ENCODE peak calls at places on chromosomes 4 and X, in ten cellular contexts. T is WTC11, C is lung, V is AG09309, F is heart left ventricle, G is endothelial cell, M is tibial nerve, B is hepatocyte, K is IMR-90, L is A549. S is an unnamed sample.

GRCh38 chrX:124217289-124218251 is 114.9 kb upstream of the TEX13D start:
- DNase-seq in T (no peak), C (no peak), V (no peak), F (peak; percentile 20), G (peak; percentile 26), M (no peak), B (no peak), K (no peak), L (no peak), S (peak; percentile 5)

GRCh38 chrX:72314881-72315280 is 9.2 kb upstream of the CITED1 start:
- DNase-seq in T (no peak), C (no peak), V (no peak), F (no peak), G (no peak), M (no peak), B (no peak), K (no peak), L (no peak), S (no peak)

GRCh38 chrX:134894373-134894895 is 96.4 kb upstream of the SMIM10 start:
- DNase-seq in T (no peak), C (no peak), V (no peak), F (no peak), G (no peak), M (no peak), B (no peak), K (no peak), L (no peak), S (no peak)

GRCh38 chr4:6275898-6276563 is 6.4 kb downstream of the WFS1 start:
- DNase-seq in T (no peak), C (no peak), V (no peak), F (no peak), G (no peak), M (no peak), B (peak; percentile 71), K (no peak), L (no peak), S (no peak)

GRCh38 chrX:130539721-130540321 is 138.0 kb downstream of the RBMX2 start:
- DNase-seq in T (peak; percentile 51), C (peak; percentile 51), V (no peak), F (peak; percentile 21), G (peak; percentile 28), M (no peak), B (peak; percentile 54), K (peak; percentile 45), L (peak; percentile 25), S (peak; percentile 52)

GRCh38 chrX:150219374-150220185 is 143.5 kb upstream of the MAMLD1 start:
- DNase-seq in T (peak; percentile 15), C (no peak), V (no peak), F (no peak), G (no peak), M (no peak), B (no peak), K (peak; percentile 48), L (no peak), S (peak; percentile 4)

GRCh38 chrX:40170830-40171512 is 73.2 kb upstream of the BCOR start:
- DNase-seq in T (peak; percentile 23), C (no peak), V (no peak), F (no peak), G (no peak), M (no peak), B (peak; percentile 42), K (no peak), L (no peak), S (no peak)

GRCh38 chr4:93684571-93684970 is 144.0 kb upstream of the ATOH1 start:
- DNase-seq in T (no peak), C (no peak), V (no peak), F (no peak), G (no peak), M (no peak), B (no peak), K (no peak), L (no peak), S (no peak)

GRCh38 chrX:107118322-107119147 is at the start of gene RBM41:
- DNase-seq in T (peak; percentile 50), C (peak; percentile 70), V (peak; percentile 23), F (peak; percentile 74), G (peak; percentile 45), M (peak; percentile 61), B (peak; percentile 81), K (peak; percentile 67), L (peak; percentile 36), S (peak; percentile 62)

GRCh38 chr4:158172196-158172557 is 648 bp downstream of the GASK1B start:
- DNase-seq in T (no peak), C (no peak), V (no peak), F (no peak), G (no peak), M (no peak), B (no peak), K (peak; percentile 63), L (no peak), S (no peak)

GRCh38 chrX:145190801-145191389 is 56.4 kb upstream of the SPANXN1 start:
- DNase-seq in T (no peak), C (no peak), V (no peak), F (no peak), G (no peak), M (no peak), B (peak; percentile 7), K (no peak), L (no peak), S (no peak)

GRCh38 chr4:137510866-137511265 is 21.4 kb downstream of the PCDH18 start:
- DNase-seq in T (no peak), C (no peak), V (peak; percentile 82), F (no peak), G (no peak), M (no peak), B (peak; percentile 54), K (peak; percentile 96), L (no peak), S (no peak)

GRCh38 chr4:94934201-94934600 is 176.4 kb downstream of the BMPR1B start:
- DNase-seq in T (no peak), C (no peak), V (no peak), F (no peak), G (no peak), M (no peak), B (no peak), K (peak; percentile 69), L (no peak), S (no peak)

GRCh38 chr4:113976937-113977855 is 2.3 kb downstream of the ARSJ start:
- DNase-seq in T (no peak), C (no peak), V (no peak), F (no peak), G (no peak), M (no peak), B (no peak), K (peak; percentile 31), L (no peak), S (no peak)

GRCh38 chr4:102862016-102862415 is 6.8 kb upstream of the CISD2 start:
- DNase-seq in T (no peak), C (no peak), V (no peak), F (no peak), G (no peak), M (no peak), B (no peak), K (no peak), L (no peak), S (no peak)

GRCh38 chr4:98663226-98664006 is 5.0 kb upstream of the TSPAN5 start:
- DNase-seq in T (no peak), C (no peak), V (no peak), F (peak; percentile 23), G (peak; percentile 25), M (peak; percentile 15), B (no peak), K (no peak), L (no peak), S (peak; percentile 77)

GRCh38 chrX:7264399-7264798 is 116.4 kb upstream of the PUDP start:
- DNase-seq in T (no peak), C (no peak), V (no peak), F (no peak), G (no peak), M (no peak), B (no peak), K (no peak), L (no peak), S (peak; percentile 4)

GRCh38 chr4:12852338-12853307 is 631.5 kb downstream of the RAB28 start:
- DNase-seq in T (no peak), C (no peak), V (peak; percentile 28), F (no peak), G (peak; percentile 16), M (no peak), B (peak; percentile 83), K (peak; percentile 52), L (peak; percentile 23), S (peak; percentile 24)
- TF ChIP-seq CTCF in T (peak; percentile 31), C (peak; percentile 15), V (peak; percentile 46), F (peak; percentile 52), G (peak; percentile 60), M (peak; percentile 64), B (peak; percentile 76), K (peak; percentile 49), L (peak; percentile 64), S (no peak)

GRCh38 chr4:56626963-56627362 is 54.1 kb downstream of the HOPX start:
- DNase-seq in T (no peak), C (no peak), V (no peak), F (no peak), G (no peak), M (no peak), B (no peak), K (no peak), L (no peak), S (no peak)
- TF ChIP-seq CTCF in T (no peak), C (no peak), V (peak; percentile 12), F (no peak), G (no peak), M (no peak), B (no peak), K (no peak), L (no peak), S (no peak)

DNA sequence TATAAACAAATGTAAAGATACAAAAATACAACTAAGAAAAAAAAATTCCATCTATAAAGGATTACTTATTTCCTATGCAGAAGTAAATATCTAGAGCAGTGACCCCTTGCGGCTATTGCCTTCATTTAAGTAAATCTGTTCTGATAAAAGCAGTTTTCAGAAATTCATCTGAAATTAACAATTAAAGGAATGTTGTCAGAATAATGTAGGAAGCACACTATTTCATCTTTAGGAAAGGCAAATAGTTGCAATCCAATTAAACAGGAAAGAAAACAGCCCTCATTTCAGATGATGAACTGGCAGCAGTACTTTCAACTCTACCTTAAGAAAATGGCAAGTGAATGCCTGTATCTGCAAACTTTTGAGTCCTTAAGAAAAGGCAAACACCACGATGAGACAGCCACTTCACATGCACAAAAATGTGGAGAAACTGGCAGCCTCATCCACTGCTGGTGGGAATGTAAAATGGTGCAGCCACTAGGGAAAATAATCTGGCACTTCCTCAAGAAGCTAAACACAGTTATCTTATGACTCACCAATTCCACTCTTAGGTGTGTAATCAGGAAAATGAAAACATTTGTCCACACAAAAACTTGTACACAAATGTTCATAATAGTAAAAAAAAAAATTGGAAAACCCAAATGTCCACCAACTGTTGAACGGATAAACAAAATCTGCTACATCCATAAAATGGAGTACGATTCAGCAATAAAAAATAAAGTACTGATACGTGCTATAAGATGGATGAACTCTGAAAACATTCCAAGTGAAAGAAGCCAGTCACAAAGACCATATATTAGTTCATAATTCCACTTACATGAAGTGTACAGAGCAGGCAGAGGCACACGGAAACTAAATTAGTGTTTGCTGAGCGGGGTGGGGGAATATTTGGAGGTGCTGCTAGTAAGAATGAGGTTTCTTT is 2.0 kb upstream of the THAP9 start:
- DNase-seq in T (no peak), C (peak; percentile 67), V (peak; percentile 68), F (no peak), G (no peak), M (no peak), B (peak; percentile 61), K (peak; percentile 91), L (peak; percentile 10), S (no peak)
- TF ChIP-seq CTCF in T (no peak), C (peak; percentile 9), V (peak; percentile 32), F (peak; percentile 21), G (no peak), M (peak; percentile 17), B (peak; percentile 46), K (peak; percentile 41), L (peak; percentile 55), S (peak; percentile 26)

GRCh38 chr4:79078339-79078738 is 139.1 kb upstream of the PAQR3 start:
- DNase-seq in T (no peak), C (no peak), V (no peak), F (no peak), G (no peak), M (peak; percentile 17), B (no peak), K (no peak), L (no peak), S (no peak)
- TF ChIP-seq CTCF in T (no peak), C (no peak), V (no peak), F (no peak), G (no peak), M (no peak), B (no peak), K (no peak), L (no peak), S (no peak)